ENCODE peak calls at places on chromosomes 4 and X, in four cellular contexts. One of them, this sample, is unnamed.

GRCh38 chrX:45309096-45309495 is 108.4 kb upstream of the DIPK2B start:
- DNase-seq in neural progenitor cell: no peak
- DNase-seq in G401: no peak
- DNase-seq in ovary: no peak
- DNase-seq in this sample: no peak

GRCh38 chr4:31283689-31284088 is 563.5 kb downstream of the PCDH7 start:
- DNase-seq in neural progenitor cell: no peak
- DNase-seq in G401: no peak
- DNase-seq in ovary: no peak
- DNase-seq in this sample: peak; percentile 1

GRCh38 chrX:39542316-39542715 is 555.4 kb downstream of the BCOR start:
- DNase-seq in neural progenitor cell: no peak
- DNase-seq in G401: no peak
- DNase-seq in ovary: no peak
- DNase-seq in this sample: peak; percentile 33

GRCh38 chrX:49276671-49277519 is 7.3 kb downstream of the PPP1R3F start:
- DNase-seq in neural progenitor cell: no peak
- DNase-seq in G401: peak; percentile 73
- DNase-seq in ovary: peak; percentile 30
- DNase-seq in this sample: no peak

GRCh38 chr4:140368686-140369085 is 4.8 kb upstream of the SCOC start:
- DNase-seq in neural progenitor cell: no peak
- DNase-seq in G401: no peak
- DNase-seq in ovary: no peak
- DNase-seq in this sample: no peak

GRCh38 chr4:38141808-38142500 is 181.8 kb downstream of the PTTG2 start:
- DNase-seq in neural progenitor cell: no peak
- DNase-seq in G401: no peak
- DNase-seq in ovary: no peak
- DNase-seq in this sample: no peak

GRCh38 chr4:142341286-142341685 is 504.8 kb downstream of the INPP4B start:
- DNase-seq in neural progenitor cell: no peak
- DNase-seq in G401: no peak
- DNase-seq in ovary: no peak
- DNase-seq in this sample: no peak

GRCh38 chr4:150725957-150726523 is 144.1 kb downstream of the MAB21L2 start:
- DNase-seq in neural progenitor cell: no peak
- DNase-seq in G401: no peak
- DNase-seq in ovary: no peak
- DNase-seq in this sample: no peak

GRCh38 chrX:107747596-107748161 is 27.9 kb downstream of the TSC22D3 start:
- DNase-seq in neural progenitor cell: peak; percentile 24
- DNase-seq in G401: no peak
- DNase-seq in ovary: no peak
- DNase-seq in this sample: peak; percentile 41

GRCh38 chr4:71389149-71389840 is 50.5 kb downstream of the SLC4A4 start:
- DNase-seq in neural progenitor cell: no peak
- DNase-seq in G401: no peak
- DNase-seq in ovary: no peak
- DNase-seq in this sample: no peak

GRCh38 chrX:52420824-52421443 is 52.1 kb downstream of the XAGE2 start:
- DNase-seq in neural progenitor cell: no peak
- DNase-seq in G401: no peak
- DNase-seq in ovary: no peak
- DNase-seq in this sample: no peak

GRCh38 chr4:74838746-74839370 is 44.5 kb upstream of the BTC start:
- DNase-seq in neural progenitor cell: no peak
- DNase-seq in G401: no peak
- DNase-seq in ovary: no peak
- DNase-seq in this sample: no peak

GRCh38 chr4:155319506-155319905 is 57.3 kb downstream of the MAP9 start:
- DNase-seq in neural progenitor cell: no peak
- DNase-seq in G401: no peak
- DNase-seq in ovary: no peak
- DNase-seq in this sample: no peak

GRCh38 chr4:25441519-25442117 is 64.6 kb downstream of the ANAPC4 start:
- DNase-seq in neural progenitor cell: peak; percentile 78
- DNase-seq in G401: peak; percentile 89
- DNase-seq in ovary: peak; percentile 57
- DNase-seq in this sample: peak; percentile 87

GRCh38 chr4:120517966-120518365 is 404.6 kb downstream of the PRDM5 start:
- DNase-seq in neural progenitor cell: no peak
- DNase-seq in G401: no peak
- DNase-seq in ovary: no peak
- DNase-seq in this sample: peak; percentile 63

GRCh38 chr4:2006956-2007653 is 1.7 kb downstream of the NELFA start:
- DNase-seq in neural progenitor cell: no peak
- DNase-seq in G401: no peak
- DNase-seq in ovary: no peak
- DNase-seq in this sample: no peak

GRCh38 chr4:95362906-95363578 is 185.7 kb downstream of the UNC5C start:
- DNase-seq in neural progenitor cell: peak; percentile 49
- DNase-seq in G401: no peak
- DNase-seq in ovary: peak; percentile 39
- DNase-seq in this sample: peak; percentile 81

GRCh38 chr4:108889696-108890475 is 127.0 kb upstream of the ETNPPL start:
- DNase-seq in neural progenitor cell: no peak
- DNase-seq in G401: no peak
- DNase-seq in ovary: no peak
- DNase-seq in this sample: peak; percentile 79

GRCh38 chrX:47446971-47447370 is 36.1 kb downstream of the ZNF41 start:
- DNase-seq in neural progenitor cell: no peak
- DNase-seq in G401: no peak
- DNase-seq in ovary: no peak
- DNase-seq in this sample: no peak

GRCh38 chr4:174563399-174563798 is 41.1 kb upstream of the HPGD start:
- DNase-seq in neural progenitor cell: no peak
- DNase-seq in G401: no peak
- DNase-seq in ovary: no peak
- DNase-seq in this sample: no peak

GRCh38 chr4:58413849-58414248 is 1303.7 kb upstream of the IGFBP7 start:
- DNase-seq in neural progenitor cell: no peak
- DNase-seq in G401: no peak
- DNase-seq in ovary: no peak
- DNase-seq in this sample: no peak

GRCh38 chr4:141565379-141566089 is 70.8 kb upstream of the IL15 start:
- DNase-seq in neural progenitor cell: no peak
- DNase-seq in G401: no peak
- DNase-seq in ovary: no peak
- DNase-seq in this sample: peak; percentile 56

GRCh38 chrX:20500171-20500865 is 233.6 kb upstream of the RPS6KA3 start:
- DNase-seq in neural progenitor cell: no peak
- DNase-seq in G401: no peak
- DNase-seq in ovary: no peak
- DNase-seq in this sample: no peak